ENCODE peak calls at places on chromosomes 16 and 17, in ten cellular contexts. J is fibroblast of lung, L is PC-3, I is neural progenitor cell, M is mesenchymal stem cell, T is H9, N is keratinocyte, Q is colonic mucosa, O is GM23248, P is adipocyte. X is an unnamed sample.

GRCh38 chr17:49603720-49604119 is 28.0 kb downstream of the NXPH3 start:
- DNase-seq in Q (no peak), T (no peak), J (peak; percentile 23), N (no peak), L (no peak), O (peak; percentile 43), M (no peak), P (no peak), I (no peak), X (no peak)

GRCh38 chr17:16273499-16273898 is 56.5 kb downstream of the PIGL start:
- DNase-seq in I (no peak), T (no peak), P (no peak), Q (no peak), J (peak; percentile 86), M (no peak), N (peak; percentile 13), L (peak; percentile 88), O (peak; percentile 68), X (no peak)

GRCh38 chr17:265726-266125 is 84.3 kb upstream of the DOC2B start:
- DNase-seq in O (no peak), N (no peak), L (no peak), Q (peak; percentile 10), T (no peak), P (no peak), I (no peak), J (no peak), M (no peak), X (no peak)

GRCh38 chr16:17555176-17555575 is 84.4 kb upstream of the XYLT1 start:
- DNase-seq in T (no peak), L (no peak), O (peak; percentile 82), M (no peak), Q (no peak), P (peak; percentile 16), N (no peak), J (peak; percentile 95), I (no peak), X (no peak)

GRCh38 chr17:11287791-11288190 is 46.8 kb downstream of the SHISA6 start:
- DNase-seq in Q (no peak), P (no peak), O (no peak), N (no peak), L (no peak), T (no peak), I (no peak), J (no peak), M (no peak), X (no peak)

GRCh38 chr17:57636274-57636673 is 108.8 kb downstream of the CCDC182 start:
- DNase-seq in J (no peak), P (no peak), I (no peak), O (no peak), M (no peak), Q (no peak), L (no peak), N (no peak), T (no peak), X (no peak)

GRCh38 chr16:72884037-72884436 is 163.9 kb downstream of the ZFHX3 start:
- DNase-seq in P (peak; percentile 29), N (no peak), T (no peak), J (peak; percentile 73), L (peak; percentile 12), O (peak; percentile 41), M (peak; percentile 24), I (no peak), Q (no peak), X (no peak)

GRCh38 chr16:3059723-3060242 is 5.7 kb upstream of the IL32 start:
- DNase-seq in O (no peak), N (no peak), L (no peak), J (no peak), M (no peak), Q (no peak), T (no peak), P (no peak), I (no peak), X (no peak)

GRCh38 chr17:15321556-15322250 is 19.7 kb downstream of the TEKT3 start:
- DNase-seq in P (peak; percentile 53), Q (no peak), T (no peak), J (peak; percentile 66), M (no peak), L (peak; percentile 47), O (peak; percentile 60), N (no peak), I (no peak), X (no peak)

GRCh38 chr16:933581-933980 is 37.2 kb downstream of the LMF1 start:
- DNase-seq in M (no peak), J (no peak), O (no peak), Q (no peak), I (no peak), L (no peak), T (no peak), N (no peak), P (no peak), X (no peak)

GRCh38 chr17:42399121-42399520 is 10.9 kb upstream of the STAT3 start:
- DNase-seq in L (no peak), M (no peak), N (no peak), P (no peak), O (no peak), T (no peak), I (no peak), J (no peak), Q (no peak), X (no peak)

GRCh38 chr16:13607289-13607688 is 312.7 kb upstream of the ERCC4 start:
- DNase-seq in Q (no peak), I (no peak), M (no peak), J (no peak), T (no peak), P (no peak), L (no peak), O (no peak), N (no peak), X (no peak)

GRCh38 chr16:77780378-77780837 is 8.0 kb upstream of the VAT1L start:
- DNase-seq in Q (no peak), J (peak; percentile 99), N (no peak), T (no peak), I (no peak), O (peak; percentile 86), M (peak; percentile 96), P (no peak), L (peak; percentile 23), X (no peak)

GRCh38 chr17:70848785-70849184 is 679.5 kb downstream of the KCNJ2 start:
- DNase-seq in Q (no peak), L (peak; percentile 74), M (no peak), J (peak; percentile 85), P (no peak), O (peak; percentile 37), N (no peak), I (no peak), T (no peak), X (no peak)

GRCh38 chr17:72588961-72589360 is 468.1 kb downstream of the SOX9 start:
- DNase-seq in L (peak; percentile 98), O (no peak), P (no peak), I (no peak), Q (peak; percentile 80), J (peak; percentile 92), T (no peak), N (peak; percentile 96), M (peak; percentile 58), X (no peak)

GRCh38 chr17:49592263-49592662 is 16.6 kb downstream of the NXPH3 start:
- DNase-seq in N (no peak), O (no peak), M (no peak), I (no peak), P (no peak), J (no peak), L (no peak), T (no peak), Q (no peak), X (peak; percentile 33)

GRCh38 chr16:68065716-68066305 is 19.4 kb upstream of the NFATC3 start:
- DNase-seq in L (no peak), J (peak; percentile 86), Q (no peak), I (no peak), P (peak; percentile 85), O (peak; percentile 78), T (no peak), N (no peak), M (peak; percentile 58), X (peak; percentile 24)

GRCh38 chr17:62714016-62714777 is 86.7 kb downstream of the MRC2 start:
- DNase-seq in Q (no peak), J (peak; percentile 77), N (no peak), P (peak; percentile 19), I (no peak), M (no peak), T (peak; percentile 25), O (peak; percentile 78), L (peak; percentile 35), X (peak; percentile 45)

GRCh38 chr16:89922477-89922883 is 662 bp upstream of the TUBB3 start:
- DNase-seq in M (peak; percentile 97), I (peak; percentile 75), O (peak; percentile 96), Q (peak; percentile 66), J (peak; percentile 92), P (peak; percentile 94), N (peak; percentile 64), L (peak; percentile 84), T (peak; percentile 83), X (peak; percentile 92)
- H3K9ac ChIP-seq in M (peak overlapping the region; percentile 100), I (no peak overlapping the region), O (peak overlapping the region; percentile 98), Q (peak overlapping the region; percentile 72), J (peak overlapping the region; percentile 95), P (peak overlapping the region; percentile 97), N (peak overlapping the region; percentile 81), L (peak overlapping the region; percentile 97), T (peak overlapping the region; percentile 8), X (peak overlapping the region; percentile 66)

GRCh38 chr16:80825365-80825758 is 21.0 kb upstream of the CDYL2 start:
- DNase-seq in J (no peak), L (no peak), N (no peak), O (no peak), T (no peak), M (no peak), P (no peak), I (no peak), Q (no peak), X (no peak)
- H3K9ac ChIP-seq in J (no peak overlapping the region), L (no peak overlapping the region), N (no peak overlapping the region), O (no peak overlapping the region), T (no peak overlapping the region), M (no peak overlapping the region), P (no peak overlapping the region), I (no peak overlapping the region), Q (no peak overlapping the region), X (no peak overlapping the region)

DNA sequence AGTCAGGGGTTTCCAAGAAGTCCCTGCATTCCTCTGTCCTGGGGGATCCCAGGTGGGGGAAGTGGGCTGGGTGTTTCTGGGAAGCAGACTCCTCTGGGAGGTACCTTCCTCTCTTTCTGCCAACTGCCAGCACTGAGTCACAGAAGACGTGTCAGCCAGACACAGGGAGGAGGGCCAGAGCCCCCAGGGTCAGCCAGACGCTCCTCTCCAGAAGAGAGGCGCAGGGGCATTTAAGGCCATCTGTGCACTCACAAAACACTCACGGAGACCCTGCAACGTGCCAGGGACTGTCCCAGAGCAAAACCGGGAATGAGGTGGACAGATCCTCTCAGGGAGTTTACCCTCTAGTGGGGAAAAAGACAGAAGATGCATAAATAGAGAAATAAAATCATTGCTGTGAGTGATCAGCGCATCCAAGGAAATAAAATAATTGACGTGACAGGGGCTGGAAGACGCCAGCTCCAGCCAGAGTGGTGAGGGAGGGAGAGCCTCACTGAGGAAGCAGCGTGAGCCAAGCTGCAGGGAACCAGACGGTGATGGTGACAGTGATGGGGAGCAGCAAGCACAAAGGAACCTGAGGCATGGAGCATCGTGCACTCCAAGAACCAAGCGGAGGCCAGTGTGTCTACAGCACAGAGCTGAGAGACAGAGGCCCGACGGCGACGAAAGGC is 105.4 kb downstream of the ZNF423 start:
- DNase-seq in M (peak; percentile 3), J (peak; percentile 56), Q (no peak), I (no peak), O (peak; percentile 31), L (no peak), N (no peak), T (no peak), P (no peak), X (no peak)
- H3K9ac ChIP-seq in M (no peak overlapping the region), J (no peak overlapping the region), Q (no peak overlapping the region), I (no peak overlapping the region), O (no peak overlapping the region), L (no peak overlapping the region), N (no peak overlapping the region), T (no peak overlapping the region), P (no peak overlapping the region), X (no peak overlapping the region)

GRCh38 chr16:85754403-85754802 is 3.5 kb upstream of the C16orf74 start:
- DNase-seq in J (no peak), M (no peak), N (no peak), Q (no peak), L (no peak), O (no peak), T (no peak), P (no peak), I (no peak), X (no peak)
- H3K9ac ChIP-seq in J (no peak overlapping the region), M (no peak overlapping the region), N (no peak overlapping the region), Q (no peak overlapping the region), L (no peak overlapping the region), O (no peak overlapping the region), T (no peak overlapping the region), P (no peak overlapping the region), I (no peak overlapping the region), X (no peak overlapping the region)